ENCODE peak calls at places on chromosomes 11 and 22, in four cellular contexts. One of them, this sample, is unnamed.

GRCh38 chr11:33691051-33691864 is 9.4 kb downstream of the C11orf91 start:
- DNase-seq in fibroblast of lung: no peak
- DNase-seq in naive thymus-derived CD4-positive, alpha-beta T cell: no peak
- DNase-seq in CD8-positive, alpha-beta T cell: no peak
- DNase-seq in this sample: no peak

GRCh38 chr22:38955926-38956325 is 1.5 kb upstream of the APOBEC3A start:
- DNase-seq in fibroblast of lung: no peak
- DNase-seq in naive thymus-derived CD4-positive, alpha-beta T cell: no peak
- DNase-seq in CD8-positive, alpha-beta T cell: no peak
- DNase-seq in this sample: no peak

GRCh38 chr11:58204042-58204441 is at the start of gene OR1S2:
- DNase-seq in naive thymus-derived CD4-positive, alpha-beta T cell: no peak
- DNase-seq in fibroblast of lung: no peak
- DNase-seq in CD8-positive, alpha-beta T cell: no peak
- DNase-seq in this sample: no peak

GRCh38 chr22:49785841-49786451 is 41.7 kb downstream of the BRD1 start:
- DNase-seq in CD8-positive, alpha-beta T cell: no peak
- DNase-seq in fibroblast of lung: no peak
- DNase-seq in naive thymus-derived CD4-positive, alpha-beta T cell: no peak
- DNase-seq in this sample: no peak

GRCh38 chr11:73271936-73272679 is at the start of gene P2RY6:
- DNase-seq in CD8-positive, alpha-beta T cell: no peak
- DNase-seq in fibroblast of lung: peak; percentile 36
- DNase-seq in naive thymus-derived CD4-positive, alpha-beta T cell: no peak
- DNase-seq in this sample: no peak

GRCh38 chr11:60377737-60378136 is 595 bp upstream of the MS4A7 start:
- DNase-seq in naive thymus-derived CD4-positive, alpha-beta T cell: no peak
- DNase-seq in CD8-positive, alpha-beta T cell: no peak
- DNase-seq in fibroblast of lung: no peak
- DNase-seq in this sample: no peak

GRCh38 chr11:131584694-131585592 is 214.5 kb downstream of the NTM start:
- DNase-seq in fibroblast of lung: peak; percentile 28
- DNase-seq in naive thymus-derived CD4-positive, alpha-beta T cell: no peak
- DNase-seq in CD8-positive, alpha-beta T cell: no peak
- DNase-seq in this sample: peak; percentile 15

GRCh38 chr11:1742371-1742770 is 8.0 kb downstream of the IFITM10 start:
- DNase-seq in naive thymus-derived CD4-positive, alpha-beta T cell: no peak
- DNase-seq in CD8-positive, alpha-beta T cell: no peak
- DNase-seq in fibroblast of lung: no peak
- DNase-seq in this sample: no peak

GRCh38 chr11:102421262-102421661 is 31.3 kb downstream of the TMEM123 start:
- DNase-seq in fibroblast of lung: no peak
- DNase-seq in CD8-positive, alpha-beta T cell: no peak
- DNase-seq in naive thymus-derived CD4-positive, alpha-beta T cell: peak; percentile 47
- DNase-seq in this sample: peak; percentile 87

GRCh38 chr11:109512249-109512648 is 90.3 kb downstream of the C11orf87 start:
- DNase-seq in naive thymus-derived CD4-positive, alpha-beta T cell: no peak
- DNase-seq in fibroblast of lung: no peak
- DNase-seq in CD8-positive, alpha-beta T cell: no peak
- DNase-seq in this sample: no peak

GRCh38 chr11:77560605-77561004 is 29.1 kb upstream of the AQP11 start:
- DNase-seq in fibroblast of lung: peak; percentile 24
- DNase-seq in CD8-positive, alpha-beta T cell: no peak
- DNase-seq in naive thymus-derived CD4-positive, alpha-beta T cell: no peak
- DNase-seq in this sample: no peak

GRCh38 chr11:64124147-64124546 is 41.8 kb downstream of the MACROD1 start:
- DNase-seq in naive thymus-derived CD4-positive, alpha-beta T cell: no peak
- DNase-seq in fibroblast of lung: no peak
- DNase-seq in CD8-positive, alpha-beta T cell: no peak
- DNase-seq in this sample: peak; percentile 32

GRCh38 chr11:86916330-86916729 is 38.9 kb downstream of the FZD4 start:
- DNase-seq in CD8-positive, alpha-beta T cell: no peak
- DNase-seq in fibroblast of lung: peak; percentile 66
- DNase-seq in naive thymus-derived CD4-positive, alpha-beta T cell: no peak
- DNase-seq in this sample: no peak

GRCh38 chr11:75398906-75399305 is 412 bp upstream of the RPS3 start:
- DNase-seq in fibroblast of lung: no peak
- DNase-seq in naive thymus-derived CD4-positive, alpha-beta T cell: no peak
- DNase-seq in CD8-positive, alpha-beta T cell: no peak
- DNase-seq in this sample: no peak
- H3K4me3 ChIP-seq in fibroblast of lung: no peak overlapping the region
- H3K4me3 ChIP-seq in naive thymus-derived CD4-positive, alpha-beta T cell: no peak overlapping the region
- H3K4me3 ChIP-seq in CD8-positive, alpha-beta T cell: no peak overlapping the region
- H3K4me3 ChIP-seq in this sample: no peak overlapping the region

DNA sequence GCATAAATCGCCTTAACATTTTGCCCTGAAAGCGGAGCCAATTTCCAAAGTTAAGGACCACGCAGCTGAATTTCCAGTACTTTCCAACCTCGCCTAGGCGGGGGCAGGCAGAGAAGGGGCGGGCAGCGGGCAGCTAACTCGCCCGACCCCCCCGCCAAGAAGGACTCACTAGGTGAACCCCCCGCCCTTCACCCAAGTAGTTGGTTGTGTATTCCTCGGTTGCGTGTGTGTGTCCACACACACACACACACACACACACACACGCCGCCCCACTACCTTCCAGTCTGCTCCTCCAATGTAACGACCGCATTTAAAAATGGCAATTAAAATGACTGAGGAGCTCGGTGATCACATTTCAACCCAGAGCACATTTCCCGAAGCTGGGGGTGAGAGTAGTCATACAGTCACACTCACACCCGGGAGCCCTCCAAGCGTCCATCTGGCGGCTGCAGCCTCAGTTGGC is 1.4 kb downstream of the TENM4 start:
- DNase-seq in naive thymus-derived CD4-positive, alpha-beta T cell: no peak
- DNase-seq in fibroblast of lung: peak; percentile 51
- DNase-seq in CD8-positive, alpha-beta T cell: no peak
- DNase-seq in this sample: no peak
- H3K4me3 ChIP-seq in naive thymus-derived CD4-positive, alpha-beta T cell: no peak overlapping the region
- H3K4me3 ChIP-seq in fibroblast of lung: peak overlapping the region; percentile 66
- H3K4me3 ChIP-seq in CD8-positive, alpha-beta T cell: no peak overlapping the region
- H3K4me3 ChIP-seq in this sample: no peak overlapping the region

GRCh38 chr22:19761022-19761499 is 483 bp downstream of the TBX1 start:
- DNase-seq in naive thymus-derived CD4-positive, alpha-beta T cell: no peak
- DNase-seq in fibroblast of lung: no peak
- DNase-seq in CD8-positive, alpha-beta T cell: no peak
- DNase-seq in this sample: no peak
- H3K4me3 ChIP-seq in naive thymus-derived CD4-positive, alpha-beta T cell: no peak overlapping the region
- H3K4me3 ChIP-seq in fibroblast of lung: no peak overlapping the region
- H3K4me3 ChIP-seq in CD8-positive, alpha-beta T cell: no peak overlapping the region
- H3K4me3 ChIP-seq in this sample: no peak overlapping the region

DNA sequence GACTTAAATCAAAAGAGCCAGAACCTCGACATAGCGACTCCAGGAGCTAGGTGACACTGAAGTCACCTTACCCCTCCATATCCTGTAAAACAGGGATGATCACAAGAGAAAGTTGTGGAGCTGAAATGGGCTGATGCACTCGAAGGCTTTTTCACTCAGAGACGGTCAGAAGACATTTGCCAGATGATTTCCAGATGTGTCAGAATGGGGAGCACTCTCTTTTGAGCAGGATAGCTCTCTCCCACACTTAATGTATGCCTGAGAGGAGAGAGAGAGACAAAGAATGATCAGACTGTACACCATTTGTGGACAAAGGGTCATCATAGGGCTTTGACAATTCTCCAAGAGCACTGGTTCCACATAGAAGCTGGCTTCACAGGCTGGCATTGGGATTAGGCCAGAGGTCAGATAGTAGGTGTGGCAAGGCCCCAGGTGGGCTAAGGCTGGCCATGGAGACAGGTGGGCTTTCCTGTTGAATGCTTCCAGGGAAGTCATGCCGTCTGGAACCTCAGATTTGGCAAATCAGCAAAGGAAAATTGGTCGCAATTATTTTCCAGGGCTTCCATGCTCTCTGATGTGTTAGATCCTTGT is 42.3 kb upstream of the ETS1 start:
- DNase-seq in CD8-positive, alpha-beta T cell: no peak
- DNase-seq in fibroblast of lung: no peak
- DNase-seq in naive thymus-derived CD4-positive, alpha-beta T cell: no peak
- DNase-seq in this sample: no peak
- H3K4me3 ChIP-seq in CD8-positive, alpha-beta T cell: no peak overlapping the region
- H3K4me3 ChIP-seq in fibroblast of lung: no peak overlapping the region
- H3K4me3 ChIP-seq in naive thymus-derived CD4-positive, alpha-beta T cell: peak overlapping the region; percentile 36
- H3K4me3 ChIP-seq in this sample: no peak overlapping the region

GRCh38 chr11:22635689-22636088 is 10.1 kb upstream of the FANCF start:
- DNase-seq in CD8-positive, alpha-beta T cell: no peak
- DNase-seq in naive thymus-derived CD4-positive, alpha-beta T cell: no peak
- DNase-seq in fibroblast of lung: no peak
- DNase-seq in this sample: no peak

GRCh38 chr11:22641559-22641958 is 15.9 kb upstream of the FANCF start:
- DNase-seq in CD8-positive, alpha-beta T cell: no peak
- DNase-seq in fibroblast of lung: no peak
- DNase-seq in naive thymus-derived CD4-positive, alpha-beta T cell: no peak
- DNase-seq in this sample: no peak

GRCh38 chr11:22634897-22635629 is 9.4 kb upstream of the FANCF start:
- DNase-seq in naive thymus-derived CD4-positive, alpha-beta T cell: no peak
- DNase-seq in fibroblast of lung: peak; percentile 51
- DNase-seq in CD8-positive, alpha-beta T cell: no peak
- DNase-seq in this sample: peak; percentile 27

DNA sequence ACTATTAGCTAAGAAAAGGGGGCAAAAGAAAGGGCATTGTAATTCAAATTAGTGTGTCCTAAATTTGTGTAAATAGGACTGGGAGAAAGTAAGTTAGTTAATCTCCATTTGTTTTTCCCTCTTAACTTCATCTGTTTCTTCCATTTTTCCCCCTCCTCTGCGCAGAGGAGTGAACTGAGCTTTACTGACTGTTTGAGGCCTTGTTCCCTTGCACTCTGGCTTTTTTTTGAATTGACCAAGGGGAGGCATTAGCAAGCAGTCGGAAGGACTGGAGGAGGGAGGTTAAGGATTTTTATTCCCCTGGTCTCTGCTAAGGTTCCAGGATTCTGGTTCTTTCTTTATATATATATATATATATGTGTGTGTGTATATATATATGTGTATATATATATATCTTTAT is 15.2 kb upstream of the FANCF start:
- DNase-seq in fibroblast of lung: no peak
- DNase-seq in naive thymus-derived CD4-positive, alpha-beta T cell: no peak
- DNase-seq in CD8-positive, alpha-beta T cell: no peak
- DNase-seq in this sample: no peak
- H3K4me3 ChIP-seq in fibroblast of lung: no peak overlapping the region
- H3K4me3 ChIP-seq in naive thymus-derived CD4-positive, alpha-beta T cell: no peak overlapping the region
- H3K4me3 ChIP-seq in CD8-positive, alpha-beta T cell: no peak overlapping the region
- H3K4me3 ChIP-seq in this sample: no peak overlapping the region

This sample was measured in Jurkat, Clone E6-1.